ENCODE peak calls at places on chromosomes 12 and 14, in ten cellular contexts. H, L, Q, K, P, U, W, Z, D and Y are unnamed samples.

GRCh38 chr14:55913324-55914035 is 204.7 kb upstream of the PELI2 start:
- DNase-seq in H (peak), L (no peak), Q (no peak), K (no peak), P (peak), U (no peak), W (no peak), Z (no peak), D (no peak), Y (no peak)

GRCh38 chr14:56760164-56760914 is 49.9 kb downstream of the OTX2 start:
- DNase-seq in H (no peak), L (no peak), Q (no peak), K (peak), P (no peak), U (no peak), W (no peak), Z (no peak), D (no peak), Y (no peak)

GRCh38 chr12:25361511-25361910 is 110.8 kb upstream of the KRAS start:
- DNase-seq in H (no peak), L (no peak), Q (no peak), K (no peak), P (no peak), U (no peak), W (no peak), Z (no peak), D (no peak), Y (no peak)

GRCh38 chr12:120214626-120215356 is 13.9 kb upstream of the RPLP0 start:
- DNase-seq in H (no peak), L (no peak), Q (no peak), K (no peak), P (no peak), U (no peak), W (no peak), Z (no peak), D (no peak), Y (no peak)

GRCh38 chr14:89489796-89490506 is 72.9 kb upstream of the FOXN3 start:
- DNase-seq in H (peak), L (no peak), Q (no peak), K (peak), P (no peak), U (no peak), W (no peak), Z (no peak), D (no peak), Y (peak)

GRCh38 chr12:29200586-29200985 is 51.5 kb downstream of the FAR2 start:
- DNase-seq in H (no peak), L (peak), Q (peak), K (no peak), P (no peak), U (no peak), W (no peak), Z (no peak), D (no peak), Y (no peak)

GRCh38 chr12:54370218-54370730 is 6.0 kb upstream of the GPR84 start:
- DNase-seq in H (peak), L (no peak), Q (no peak), K (peak), P (peak), U (no peak), W (no peak), Z (no peak), D (peak), Y (peak)

GRCh38 chr12:62865860-62866407 is 69.0 kb downstream of the PPM1H start:
- DNase-seq in H (peak), L (no peak), Q (no peak), K (no peak), P (peak), U (no peak), W (no peak), Z (no peak), D (no peak), Y (peak)

GRCh38 chr12:1644523-1645438 is 15.8 kb downstream of the WNT5B start:
- DNase-seq in H (peak), L (peak), Q (peak), K (no peak), P (no peak), U (no peak), W (no peak), Z (no peak), D (no peak), Y (peak)

GRCh38 chr12:79252358-79253075 is 387.9 kb downstream of the SYT1 start:
- DNase-seq in H (no peak), L (no peak), Q (no peak), K (no peak), P (no peak), U (no peak), W (no peak), Z (no peak), D (no peak), Y (no peak)

GRCh38 chr12:131965073-131965472 is 15.3 kb downstream of the EP400 start:
- DNase-seq in H (no peak), L (no peak), Q (no peak), K (no peak), P (no peak), U (no peak), W (no peak), Z (no peak), D (no peak), Y (peak)